ENCODE peak calls at places on chromosomes 4 and X, in six cellular contexts. B, X, U, J, C and Y are unnamed samples.

GRCh38 chr4:151304755-151305154 is 20.6 kb downstream of the SH3D19 start:
- DNase-seq in X (no peak), B (no peak), C (no peak), J (no peak), U (no peak), Y (no peak)

GRCh38 chrX:71292669-71293379 is 8.7 kb upstream of the ITGB1BP2 start:
- DNase-seq in C (peak; percentile 40), B (peak; percentile 33), U (no peak), X (no peak), J (no peak), Y (peak; percentile 20)

GRCh38 chr4:77617203-77617602 is 11.6 kb downstream of the CXCL13 start:
- DNase-seq in X (no peak), J (no peak), U (no peak), C (no peak), B (no peak), Y (no peak)

GRCh38 chr4:55947912-55948725 is 626 bp upstream of the CEP135 start:
- DNase-seq in C (peak; percentile 93), X (peak; percentile 60), J (no peak), B (peak; percentile 65), U (no peak), Y (peak; percentile 72)

GRCh38 chrX:102627640-102628039 is 23.6 kb upstream of the GPRASP1 start:
- DNase-seq in J (no peak), U (no peak), C (no peak), X (no peak), B (no peak), Y (no peak)

GRCh38 chr4:163175971-163176958 is 9.6 kb upstream of the NAF1 start:
- DNase-seq in J (no peak), X (no peak), B (no peak), U (no peak), C (no peak), Y (no peak)

GRCh38 chrX:71541546-71542022 is 8.7 kb downstream of the OGT start:
- DNase-seq in C (peak; percentile 13), B (peak; percentile 27), U (no peak), J (no peak), X (peak; percentile 61), Y (no peak)

GRCh38 chrX:15498741-15499140 is 1.9 kb upstream of the BMX start:
- DNase-seq in U (no peak), B (no peak), J (no peak), C (no peak), X (no peak), Y (no peak)

GRCh38 chr4:7364979-7365378 is 69.8 kb downstream of the PSAPL1 start:
- DNase-seq in C (no peak), J (no peak), B (no peak), X (no peak), U (peak; percentile 46), Y (no peak)

GRCh38 chr4:143616771-143617170 is 83.7 kb downstream of the FREM3 start:
- DNase-seq in B (peak; percentile 69), J (no peak), C (peak; percentile 41), X (peak; percentile 53), U (no peak), Y (no peak)

GRCh38 chrX:103540145-103540544 is 20.9 kb upstream of the RAB40A start:
- DNase-seq in X (no peak), C (no peak), U (no peak), B (no peak), J (no peak), Y (no peak)

GRCh38 chrX:106177106-106177981 is 9.2 kb downstream of the PWWP3B start:
- DNase-seq in X (no peak), B (no peak), J (peak; percentile 8), U (peak; percentile 68), C (peak; percentile 61), Y (no peak)

GRCh38 chr4:77045490-77045889 is 30.3 kb downstream of the CCNI start:
- DNase-seq in X (no peak), U (no peak), B (no peak), C (no peak), J (no peak), Y (no peak)

GRCh38 chr4:77821775-77822174 is 2.6 kb upstream of the CNOT6L start:
- DNase-seq in J (no peak), C (no peak), X (no peak), U (no peak), B (no peak), Y (no peak)